ENCODE peak calls at places on chromosomes 13 and 19, in five cellular contexts. D is left cardiac atrium, K is A549, T is dermis blood vessel endothelial cell, O is GM12865. W is an unnamed sample.

GRCh38 chr19:28468701-28469459 is 744.1 kb downstream of the UQCRFS1 start:
- DNase-seq in O (peak), T (no peak), K (no peak), D (no peak), W (no peak)

GRCh38 chr19:39971380-39971841 is 446 bp downstream of the PSMC4 start:
- DNase-seq in T (peak), D (peak), K (no peak), O (no peak), W (peak)

GRCh38 chr13:27960362-27961226 is 8.5 kb downstream of the CDX2 start:
- DNase-seq in O (peak), K (peak), D (no peak), T (peak), W (peak)

GRCh38 chr13:97506511-97506910 is 72.5 kb downstream of the RAP2A start:
- DNase-seq in O (no peak), T (peak), D (no peak), K (no peak), W (no peak)

GRCh38 chr13:43961909-43962308 is 82.2 kb downstream of the LACC1 start:
- DNase-seq in K (no peak), D (no peak), T (no peak), O (no peak), W (no peak)

GRCh38 chr19:35845215-35846037 is 6.9 kb downstream of the NPHS1 start:
- DNase-seq in T (no peak), O (no peak), D (no peak), K (peak), W (peak)

GRCh38 chr19:5892772-5893275 is 10.8 kb downstream of the NDUFA11 start:
- DNase-seq in T (no peak), K (no peak), O (no peak), D (no peak), W (no peak)

GRCh38 chr13:41284512-41285288 is 21.3 kb upstream of the MTRF1 start:
- DNase-seq in D (no peak), O (no peak), T (peak), K (peak), W (no peak)

GRCh38 chr13:40153516-40153915 is 498.1 kb downstream of the COG6 start:
- DNase-seq in O (no peak), D (peak), T (peak), K (no peak), W (no peak)

GRCh38 chr19:45764947-45765346 is 4.1 kb downstream of the SIX5 start:
- DNase-seq in D (peak), K (no peak), O (no peak), T (no peak), W (no peak)

GRCh38 chr13:62779146-62779545 is 1363.5 kb upstream of the PCDH20 start:
- DNase-seq in K (no peak), D (no peak), T (no peak), O (no peak), W (no peak)

GRCh38 chr19:39919976-39920375 is 14.5 kb downstream of the FCGBP start:
- DNase-seq in K (no peak), D (no peak), T (no peak), O (no peak), W (no peak)

GRCh38 chr13:101624981-101625380 is 172.5 kb downstream of the ITGBL1 start:
- DNase-seq in D (no peak), K (no peak), T (no peak), O (peak), W (no peak)

GRCh38 chr13:110272651-110273050 is 34.3 kb downstream of the COL4A1 start:
- DNase-seq in K (no peak), O (no peak), D (no peak), T (no peak), W (no peak)

GRCh38 chr19:32830231-32831014 is 39.1 kb downstream of the SLC7A9 start:
- DNase-seq in K (no peak), T (no peak), D (no peak), O (peak), W (no peak)

GRCh38 chr13:114112231-114112825 is 20.1 kb downstream of the RASA3 start:
- DNase-seq in D (peak), O (no peak), T (no peak), K (no peak), W (no peak)

GRCh38 chr13:24128962-24129361 is 31.6 kb upstream of the SPATA13 start:
- DNase-seq in D (no peak), O (no peak), K (no peak), T (no peak), W (no peak)

GRCh38 chr19:34184880-34185491 is 12.7 kb downstream of the LSM14A start:
- DNase-seq in D (no peak), T (no peak), K (no peak), O (peak), W (no peak)

W was measured in HuH-7.